ENCODE peak calls at places on chromosomes 1 and 21, in nine cellular contexts. I is non-pigmented ciliary epithelial cell; G is epithelial cell of esophagus; D is astrocyte of the hippocampus; R is GM20000; L is amygdala; V is stimulated activated CD8-positive, alpha-beta memory T cell treated with anti-CD3 and anti-CD28 coated beads, Interleukin-15, amount 100 ng/mL, for 4 hours; N is A172; B is colonic mucosa. E is an unnamed sample.

GRCh38 chr1:55073187-55073916 is 34.0 kb downstream of the PCSK9 start:
- DNase-seq in I (no peak), G (no peak), D (no peak), R (no peak), L (no peak), V (no peak), N (no peak), B (no peak), E (no peak)

GRCh38 chr1:240591078-240591477 is 20.9 kb downstream of the GREM2 start:
- DNase-seq in I (no peak), G (no peak), D (no peak), R (no peak), L (no peak), V (no peak), N (no peak), B (no peak), E (no peak)

GRCh38 chr1:19341201-19342076 is 29.3 kb downstream of the SLC66A1 start:
- DNase-seq in I (peak; percentile 37), G (peak; percentile 77), D (peak; percentile 83), R (peak; percentile 92), L (no peak), V (peak; percentile 37), N (peak; percentile 52), B (peak; percentile 80), E (peak; percentile 83)

GRCh38 chr1:154955718-154956513 is at the start of gene PBXIP1:
- DNase-seq in I (peak; percentile 69), G (peak; percentile 88), D (peak; percentile 95), R (peak; percentile 94), L (peak; percentile 43), V (peak; percentile 35), N (peak; percentile 89), B (peak; percentile 92), E (peak; percentile 99)

GRCh38 chr21:44475266-44475665 is 20.0 kb downstream of the LRRC3 start:
- DNase-seq in I (no peak), G (no peak), D (no peak), R (no peak), L (no peak), V (no peak), N (no peak), B (no peak), E (no peak)

GRCh38 chr1:184296466-184297243 is 90.2 kb upstream of the C1orf21 start:
- DNase-seq in I (peak; percentile 89), G (no peak), D (peak; percentile 87), R (no peak), L (no peak), V (no peak), N (peak; percentile 78), B (peak; percentile 74), E (no peak)

GRCh38 chr1:163797816-163798215 is 476.1 kb downstream of the NUF2 start:
- DNase-seq in I (no peak), G (peak; percentile 51), D (no peak), R (no peak), L (no peak), V (no peak), N (no peak), B (no peak), E (no peak)

GRCh38 chr1:162357681-162358266 is 18.9 kb downstream of the SPATA46 start:
- DNase-seq in I (no peak), G (peak; percentile 61), D (peak; percentile 28), R (peak; percentile 60), L (no peak), V (no peak), N (peak; percentile 52), B (peak; percentile 57), E (peak; percentile 58)

GRCh38 chr1:161037661-161038522 is 872 bp downstream of the TSTD1 start:
- DNase-seq in I (no peak), G (peak; percentile 61), D (no peak), R (no peak), L (no peak), V (no peak), N (no peak), B (peak; percentile 66), E (no peak)

GRCh38 chr1:176950736-176951308 is 213.7 kb downstream of the ASTN1 start:
- DNase-seq in I (no peak), G (no peak), D (no peak), R (no peak), L (no peak), V (no peak), N (no peak), B (no peak), E (no peak)

GRCh38 chr1:200429221-200429751 is 19.4 kb upstream of the ZNF281 start:
- DNase-seq in I (no peak), G (no peak), D (peak; percentile 47), R (no peak), L (no peak), V (no peak), N (peak; percentile 78), B (no peak), E (no peak)

GRCh38 chr1:224697888-224698450 is 81.9 kb downstream of the CNIH3 start:
- DNase-seq in I (no peak), G (no peak), D (peak; percentile 23), R (no peak), L (no peak), V (no peak), N (no peak), B (no peak), E (no peak)

GRCh38 chr1:203176273-203176672 is 647 bp upstream of the MYBPH start:
- DNase-seq in I (no peak), G (no peak), D (no peak), R (no peak), L (no peak), V (no peak), N (no peak), B (no peak), E (no peak)

GRCh38 chr1:63855942-63856341 is 82.1 kb downstream of the ROR1 start:
- DNase-seq in I (no peak), G (no peak), D (no peak), R (no peak), L (no peak), V (no peak), N (no peak), B (no peak), E (no peak)

GRCh38 chr1:93395195-93395594 is 49.5 kb downstream of the DR1 start:
- DNase-seq in I (peak; percentile 6), G (peak; percentile 82), D (no peak), R (no peak), L (no peak), V (no peak), N (no peak), B (no peak), E (no peak)

GRCh38 chr21:37753122-37753599 is 163.1 kb downstream of the KCNJ6 start:
- DNase-seq in I (no peak), G (no peak), D (no peak), R (no peak), L (no peak), V (no peak), N (no peak), B (no peak), E (no peak)

GRCh38 chr1:203796223-203796747 is 862 bp downstream of the ZBED6 start:
- DNase-seq in I (no peak), G (peak; percentile 36), D (peak; percentile 48), R (peak; percentile 13), L (no peak), V (no peak), N (peak; percentile 52), B (peak; percentile 51), E (peak; percentile 68)